ENCODE peak calls at places on chromosomes 3 and 15, in six cellular contexts. Q, V, T, S, F and J are unnamed samples. For H3K4me1, the result is how much of the 10 kb centered on the place peaks cover.

GRCh38 chr15:100958326-100959065 is 39.3 kb downstream of the LRRK1 start:
- DNase-seq in S (no peak), V (no peak), Q (no peak), T (no peak), F (no peak), J (no peak)

GRCh38 chr3:48434591-48435222 is 4.8 kb upstream of the PLXNB1 start:
- DNase-seq in S (no peak), T (no peak), F (no peak), Q (no peak), V (no peak), J (no peak)

GRCh38 chr15:46682969-46683791 is 1034.1 kb upstream of the SEMA6D start:
- DNase-seq in V (no peak), S (no peak), Q (no peak), T (no peak), F (no peak), J (no peak)

GRCh38 chr15:64634020-64634419 is 141.4 kb downstream of the RBPMS2 start:
- DNase-seq in S (no peak), Q (peak), F (no peak), T (peak), V (peak), J (no peak)

GRCh38 chr15:40175160-40175559 is 14.3 kb downstream of the BUB1B start:
- DNase-seq in V (no peak), Q (no peak), F (no peak), S (no peak), T (no peak), J (no peak)

GRCh38 chr3:27789420-27789819 is 67.3 kb upstream of the EOMES start:
- DNase-seq in S (no peak), V (no peak), F (no peak), Q (no peak), T (no peak), J (no peak)

GRCh38 chr3:107987036-107987557 is 103.7 kb downstream of the CD47 start:
- DNase-seq in Q (no peak), V (no peak), F (peak), T (no peak), S (peak), J (peak)

GRCh38 chr3:112056451-112056929 is 22.0 kb downstream of the TMPRSS7 start:
- DNase-seq in Q (no peak), V (no peak), F (no peak), S (peak), T (no peak), J (no peak)

GRCh38 chr3:168476360-168476980 is 380.7 kb upstream of the GOLIM4 start:
- DNase-seq in T (no peak), F (no peak), S (no peak), Q (no peak), V (no peak), J (no peak)

GRCh38 chr3:61580982-61581654 is 19.7 kb downstream of the PTPRG start:
- DNase-seq in T (no peak), F (no peak), Q (no peak), V (no peak), S (no peak), J (no peak)

GRCh38 chr3:56624725-56625124 is 58.3 kb downstream of the TASOR start:
- DNase-seq in Q (no peak), V (no peak), S (no peak), T (no peak), F (no peak), J (no peak)

GRCh38 chr3:32443471-32443870 is 51.8 kb downstream of the CMTM7 start:
- DNase-seq in S (no peak), V (no peak), Q (no peak), T (no peak), F (no peak), J (no peak)

GRCh38 chr3:41943444-41943843 is 18.5 kb downstream of the ULK4 start:
- DNase-seq in V (no peak), F (no peak), Q (no peak), T (no peak), S (no peak), J (no peak)

GRCh38 chr3:14837188-14837587 is 18.4 kb downstream of the FGD5 start:
- DNase-seq in S (no peak), Q (no peak), T (peak), V (no peak), F (no peak), J (no peak)

GRCh38 chr3:111498022-111498421 is 44.0 kb upstream of the CD96 start:
- DNase-seq in S (no peak), V (no peak), F (no peak), T (no peak), Q (no peak), J (no peak)

GRCh38 chr15:75051161-75051560 is 27.8 kb downstream of the PPCDC start:
- DNase-seq in T (no peak), V (no peak), F (no peak), S (no peak), Q (no peak), J (no peak)

GRCh38 chr3:152961323-152961722 is 126.4 kb downstream of the P2RY1 start:
- DNase-seq in T (peak), S (no peak), F (no peak), Q (no peak), V (peak), J (peak)

GRCh38 chr15:40930430-40931299 is 1.5 kb downstream of the DLL4 start:
- DNase-seq in T (peak), V (peak), Q (no peak), S (no peak), F (no peak), J (peak)

GRCh38 chr3:101854608-101855304 is 5.4 kb downstream of the NFKBIZ start:
- DNase-seq in Q (no peak), S (peak), T (no peak), F (no peak), V (no peak), J (no peak)

GRCh38 chr3:159664011-159664410 is 324.6 kb upstream of the IL12A start:
- DNase-seq in S (no peak), T (no peak), F (no peak), V (no peak), Q (no peak), J (no peak)

GRCh38 chr15:64686130-64686735 is 89.2 kb downstream of the RBPMS2 start:
- DNase-seq in V (peak), F (no peak), S (no peak), Q (peak), T (peak), J (no peak)

GRCh38 chr15:62125763-62126162 is 39.3 kb downstream of the C2CD4B start:
- DNase-seq in T (no peak), F (no peak), Q (no peak), V (no peak), S (no peak), J (peak)

GRCh38 chr15:99059010-99059981 is 45.6 kb upstream of the SYNM start:
- DNase-seq in S (peak), T (peak), F (peak), Q (peak), V (peak), J (peak)

GRCh38 chr15:75647370-75648155 is at the start of gene SNX33:
- DNase-seq in T (peak), S (peak), F (peak), V (peak), Q (peak), J (peak)

GRCh38 chr15:64896371-64897069 is 15.2 kb upstream of the ANKDD1A start:
- DNase-seq in S (no peak), F (no peak), V (no peak), Q (no peak), T (no peak), J (no peak)

GRCh38 chr15:68694111-68694510 is 115.3 kb downstream of the CORO2B start:
- DNase-seq in S (no peak), V (no peak), Q (no peak), T (no peak), F (no peak), J (no peak)
- H3K27ac ChIP-seq in S (no peak), V (no peak), Q (no peak), T (no peak), F (no peak), J (no peak)

GRCh38 chr3:4417449-4417848 is 49.6 kb downstream of the SUMF1 start:
- DNase-seq in V (no peak), F (no peak), T (no peak), S (no peak), Q (no peak), J (no peak)

GRCh38 chr3:4418156-4418555 is 48.9 kb downstream of the SUMF1 start:
- DNase-seq in S (no peak), Q (no peak), V (no peak), T (no peak), F (no peak), J (no peak)

GRCh38 chr3:4419386-4419785 is 47.7 kb downstream of the SUMF1 start:
- DNase-seq in F (no peak), Q (no peak), T (no peak), S (no peak), V (no peak), J (no peak)

GRCh38 chr3:4419920-4420319 is 47.1 kb downstream of the SUMF1 start:
- DNase-seq in F (no peak), T (no peak), Q (no peak), S (no peak), V (peak), J (no peak)

GRCh38 chr3:4421121-4421520 is 45.9 kb downstream of the SUMF1 start:
- DNase-seq in F (no peak), T (no peak), V (no peak), S (no peak), Q (no peak), J (no peak)
- H3K4me1 ChIP-seq in F (under half), T (under half), V (under half), S (under half), Q (under half), J (under half)

GRCh38 chr15:59140422-59141226 is 35.7 kb downstream of the CCNB2 start:
- DNase-seq in V (no peak), T (peak), F (no peak), S (no peak), Q (no peak), J (no peak)

GRCh38 chr15:59137566-59137965 is 32.6 kb downstream of the CCNB2 start:
- DNase-seq in V (no peak), F (no peak), T (no peak), S (no peak), Q (no peak), J (no peak)

GRCh38 chr15:59133921-59134427 is 29.0 kb downstream of the CCNB2 start:
- DNase-seq in T (no peak), S (no peak), F (no peak), V (no peak), Q (no peak), J (no peak)

GRCh38 chr15:59143281-59143680 is 38.3 kb downstream of the CCNB2 start:
- DNase-seq in F (no peak), V (no peak), S (no peak), T (no peak), Q (no peak), J (no peak)

GRCh38 chr15:59138243-59138642 is 33.3 kb downstream of the CCNB2 start:
- DNase-seq in V (peak), F (no peak), S (peak), Q (peak), T (peak), J (peak)
- H3K27ac ChIP-seq in V (no peak), F (no peak), S (no peak), Q (no peak), T (no peak), J (no peak)

GRCh38 chr3:88151358-88151757 is 1.6 kb downstream of the C3orf38 start:
- DNase-seq in F (no peak), S (no peak), V (no peak), T (no peak), Q (no peak), J (no peak)
- H3K4me1 ChIP-seq in F (under half), S (half or more), V (under half), T (under half), Q (under half), J (under half)

GRCh38 chr3:4895848-4896247 is 83.4 kb upstream of the BHLHE40 start:
- DNase-seq in V (no peak), Q (no peak), S (no peak), T (no peak), F (no peak), J (no peak)

GRCh38 chr3:4897765-4898453 is 81.3 kb upstream of the BHLHE40 start:
- DNase-seq in V (no peak), S (no peak), Q (no peak), T (peak), F (no peak), J (no peak)

GRCh38 chr3:4899654-4900236 is 79.5 kb upstream of the BHLHE40 start:
- DNase-seq in S (no peak), V (no peak), F (no peak), Q (no peak), T (no peak), J (peak)

GRCh38 chr3:4900298-4900697 is 78.9 kb upstream of the BHLHE40 start:
- DNase-seq in F (no peak), T (peak), Q (no peak), S (no peak), V (no peak), J (no peak)

GRCh38 chr3:4898454-4899313 is 80.6 kb upstream of the BHLHE40 start:
- DNase-seq in T (peak), S (no peak), V (no peak), F (no peak), Q (no peak), J (no peak)
- H3K27ac ChIP-seq in T (no peak), S (peak), V (no peak), F (peak), Q (no peak), J (peak)

DNA sequence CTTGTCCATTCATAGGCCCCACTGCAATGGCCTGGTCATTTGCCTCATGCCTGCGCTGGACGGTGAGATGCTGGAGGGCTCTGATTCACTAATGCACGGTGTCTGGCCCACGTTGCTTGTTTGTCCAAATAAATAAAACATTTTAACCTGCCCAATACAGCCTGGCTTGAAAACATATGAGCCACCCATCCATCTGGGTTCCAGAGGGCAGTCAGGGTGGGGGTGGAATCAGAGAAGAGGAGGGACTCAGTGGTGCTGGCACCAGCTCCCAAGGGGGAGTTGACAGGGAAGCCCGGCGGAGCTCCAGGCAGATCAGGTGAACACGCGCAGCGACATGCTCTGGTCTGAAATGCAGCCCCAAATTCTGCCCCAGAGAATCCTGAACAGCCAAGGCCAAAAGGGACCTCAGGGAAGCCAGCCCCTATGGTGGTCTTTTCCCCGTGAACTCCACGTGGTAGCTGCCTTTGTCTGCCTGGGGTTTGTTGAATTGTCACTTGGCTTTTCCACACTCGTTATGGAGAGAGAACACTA is 265.2 kb downstream of the UACA start:
- DNase-seq in Q (no peak), V (no peak), F (no peak), T (no peak), S (no peak), J (no peak)
- H3K4me1 ChIP-seq in Q (under half), V (under half), F (under half), T (under half), S (under half), J (under half)

GRCh38 chr3:149377408-149378111 is at the start of gene TM4SF1:
- DNase-seq in V (peak), Q (no peak), F (peak), S (peak), T (peak), J (peak)
- H3K27ac ChIP-seq in V (no peak), Q (no peak), F (peak), S (peak), T (no peak), J (peak)

GRCh38 chr3:46208167-46208704 is at the start of gene CCR1:
- DNase-seq in F (peak), V (peak), S (no peak), T (peak), Q (peak), J (peak)
- H3K4me1 ChIP-seq in F (under half), V (under half), S (under half), T (under half), Q (under half), J (under half)

GRCh38 chr3:71197841-71198565 is 385.5 kb downstream of the FOXP1 start:
- DNase-seq in Q (no peak), S (no peak), V (no peak), F (no peak), T (no peak), J (no peak)

GRCh38 chr3:71194785-71195184 is 388.7 kb downstream of the FOXP1 start:
- DNase-seq in F (no peak), S (no peak), T (peak), V (peak), Q (no peak), J (no peak)

GRCh38 chr3:71191031-71191482 is 392.5 kb downstream of the FOXP1 start:
- DNase-seq in T (no peak), Q (no peak), V (no peak), S (no peak), F (no peak), J (no peak)

GRCh38 chr3:71195492-71195891 is 388.0 kb downstream of the FOXP1 start:
- DNase-seq in T (no peak), F (no peak), Q (no peak), V (no peak), S (no peak), J (no peak)
- H3K27ac ChIP-seq in T (no peak), F (no peak), Q (no peak), V (no peak), S (no peak), J (no peak)

GRCh38 chr3:38137615-38138346 is 680 bp upstream of the MYD88 start:
- DNase-seq in V (peak), S (no peak), F (no peak), Q (peak), T (peak), J (peak)
- H3K4me1 ChIP-seq in V (under half), S (half or more), F (half or more), Q (under half), T (under half), J (half or more)